ENCODE peak calls at places on chromosomes 13 and 19, in four cellular contexts. U is ovary, X is tibial nerve, E is K562. A is an unnamed sample.
A peak's percentile ranks its signal among the peaks of the same experiment; 100 is the strongest.

GRCh38 chr19:7757358-7757757 is 5.7 kb upstream of the CLEC4M start:
- DNase-seq in U (no peak), X (no peak), E (no peak), A (no peak)

GRCh38 chr13:111152836-111153235 is 37.7 kb downstream of the ARHGEF7 start:
- DNase-seq in U (no peak), X (no peak), E (no peak), A (no peak)

GRCh38 chr13:53074119-53074518 is 45.5 kb downstream of the OLFM4 start:
- DNase-seq in U (no peak), X (no peak), E (no peak), A (no peak)

GRCh38 chr19:10086032-10086903 is at the start of gene SHFL:
- DNase-seq in U (peak; percentile 76), X (peak; percentile 59), E (peak; percentile 93), A (peak; percentile 85)

GRCh38 chr13:69565334-69565733 is 542.3 kb upstream of the ATXN8OS start:
- DNase-seq in U (no peak), X (no peak), E (peak; percentile 8), A (no peak)

GRCh38 chr13:76016799-76017198 is 380.7 kb downstream of the LMO7 start:
- DNase-seq in U (no peak), X (no peak), E (peak; percentile 13), A (no peak)

GRCh38 chr13:76014618-76015315 is 378.6 kb downstream of the LMO7 start:
- DNase-seq in U (no peak), X (no peak), E (no peak), A (no peak)

GRCh38 chr19:2523630-2524311 is 47.8 kb downstream of the GADD45B start:
- DNase-seq in U (no peak), X (no peak), E (no peak), A (no peak)

GRCh38 chr13:20968745-20969144 is 66.2 kb upstream of the XPO4 start:
- DNase-seq in U (no peak), X (no peak), E (no peak), A (no peak)

GRCh38 chr19:54952591-54953344 is 5.4 kb upstream of the NLRP7 start:
- DNase-seq in U (no peak), X (no peak), E (no peak), A (no peak)

GRCh38 chr13:93079294-93079693 is 147.3 kb upstream of the GPC6 start:
- DNase-seq in U (no peak), X (no peak), E (no peak), A (no peak)

GRCh38 chr13:87656311-87656710 is 14.9 kb upstream of the SLITRK5 start:
- DNase-seq in U (no peak), X (no peak), E (no peak), A (no peak)

GRCh38 chr13:109840201-109840892 is 54.0 kb upstream of the IRS2 start:
- DNase-seq in U (no peak), X (no peak), E (no peak), A (no peak)
- H3K27ac ChIP-seq in U (no peak overlapping the region), X (no peak overlapping the region), E (no peak overlapping the region), A (no peak overlapping the region)

GRCh38 chr19:48819366-48819816 is 8.6 kb upstream of the BCAT2 start:
- DNase-seq in U (peak; percentile 88), X (peak; percentile 86), E (no peak), A (peak; percentile 97)
- TF ChIP-seq EP300 in U (no peak), X (peak; percentile 94), E (no peak), A (peak; percentile 16)

GRCh38 chr19:38678891-38679494 is 31.5 kb downstream of the ACTN4 start:
- DNase-seq in U (no peak), X (no peak), E (no peak), A (no peak)
- H3K27ac ChIP-seq in U (no peak overlapping the region), X (no peak overlapping the region), E (peak overlapping the region; percentile 63), A (peak overlapping the region; percentile 92)

GRCh38 chr13:90443268-90443667 is 904.2 kb upstream of the MIR17HG start:
- DNase-seq in U (no peak), X (no peak), E (no peak), A (no peak)

GRCh38 chr13:90444232-90444631 is 903.3 kb upstream of the MIR17HG start:
- DNase-seq in U (no peak), X (no peak), E (no peak), A (no peak)

GRCh38 chr13:90447735-90448103 is 899.8 kb upstream of the MIR17HG start:
- DNase-seq in U (no peak), X (no peak), E (no peak), A (no peak)

GRCh38 chr13:90447034-90447734 is 900.3 kb upstream of the MIR17HG start:
- DNase-seq in U (no peak), X (no peak), E (no peak), A (no peak)

GRCh38 chr13:90445179-90445578 is 902.3 kb upstream of the MIR17HG start:
- DNase-seq in U (no peak), X (no peak), E (no peak), A (no peak)
- TF ChIP-seq EP300 in U (no peak), X (peak; percentile 12), E (no peak), A (no peak)

GRCh38 chr13:83773961-83774360 is 108.3 kb downstream of the SLITRK1 start:
- DNase-seq in U (no peak), X (no peak), E (no peak), A (no peak)
- H3K27ac ChIP-seq in U (no peak overlapping the region), X (peak overlapping the region; percentile 7), E (no peak overlapping the region), A (no peak overlapping the region)

GRCh38 chr13:77544765-77545316 is 9.3 kb downstream of the SCEL start:
- DNase-seq in U (no peak), X (no peak), E (no peak), A (no peak)
- TF ChIP-seq EP300 in U (no peak), X (no peak), E (no peak), A (no peak)

GRCh38 chr19:56538254-56538760 is 441 bp upstream of the ZFP28 start:
- DNase-seq in U (peak; percentile 90), X (peak; percentile 65), E (no peak), A (peak; percentile 88)

GRCh38 chr19:56537442-56537841 is 1.3 kb upstream of the ZFP28 start:
- DNase-seq in U (no peak), X (no peak), E (no peak), A (no peak)

GRCh38 chr19:56543776-56544175 is 5.0 kb downstream of the ZFP28 start:
- DNase-seq in U (no peak), X (no peak), E (no peak), A (no peak)

DNA sequence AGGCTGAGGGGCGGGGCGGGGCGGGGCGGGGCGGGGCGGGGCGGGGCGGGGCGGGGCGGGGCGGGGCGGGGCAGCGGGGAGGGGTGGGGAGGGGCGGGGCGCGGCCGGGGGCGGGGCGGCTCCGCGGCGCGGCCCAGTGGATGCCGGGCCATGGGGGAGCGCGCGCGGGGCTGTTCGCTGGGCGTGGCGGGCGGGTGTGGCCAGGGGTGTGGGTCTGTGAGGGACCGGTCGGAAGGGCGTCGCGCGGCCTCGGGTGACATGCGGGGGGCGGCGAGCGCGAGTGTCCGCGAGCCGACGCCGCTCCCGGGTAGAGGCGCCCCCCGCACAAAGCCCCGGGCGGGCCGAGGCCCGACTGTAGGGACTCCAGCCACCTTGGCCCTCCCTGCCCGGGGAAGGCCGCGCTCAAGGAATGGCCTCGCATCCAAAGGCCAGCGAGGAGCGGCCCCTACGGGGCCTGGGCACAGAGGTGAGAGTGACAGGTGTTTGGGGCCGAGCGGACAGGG is at the start of gene ZFP28:
- DNase-seq in U (no peak), X (peak; percentile 53), E (no peak), A (no peak)
- H3K27ac ChIP-seq in U (peak within 1 kb of the TSS; percentile 89), X (peak within 1 kb of the TSS; percentile 98), E (no peak within 1 kb of the TSS), A (peak within 1 kb of the TSS; percentile 94)

DNA sequence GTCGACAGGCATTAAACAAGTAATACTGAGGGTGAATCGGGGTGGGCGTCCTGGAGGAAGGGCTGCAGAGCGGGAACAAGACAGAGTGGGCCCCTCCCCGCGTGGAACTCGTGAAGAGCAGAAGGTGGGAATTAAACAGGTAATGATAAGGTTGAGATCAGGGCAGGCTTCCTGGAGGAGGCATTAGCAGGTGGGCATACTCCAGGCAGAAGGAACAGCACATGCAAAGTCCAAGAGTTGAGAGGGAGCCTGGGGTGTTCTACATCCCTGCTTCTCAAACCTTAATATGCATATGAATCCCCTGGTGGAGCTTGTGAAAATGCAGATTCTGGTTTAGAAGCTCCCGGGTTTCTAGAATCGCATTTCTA is 23.3 kb downstream of the SLC8A2 start:
- DNase-seq in U (no peak), X (no peak), E (no peak), A (no peak)
- TF ChIP-seq EP300 in U (no peak), X (no peak), E (no peak), A (no peak)

GRCh38 chr19:47240561-47240960 is 9.6 kb upstream of the BBC3 start:
- DNase-seq in U (no peak), X (no peak), E (no peak), A (no peak)
- H3K27ac ChIP-seq in U (no peak overlapping the region), X (no peak overlapping the region), E (peak overlapping the region; percentile 61), A (no peak overlapping the region)

DNA sequence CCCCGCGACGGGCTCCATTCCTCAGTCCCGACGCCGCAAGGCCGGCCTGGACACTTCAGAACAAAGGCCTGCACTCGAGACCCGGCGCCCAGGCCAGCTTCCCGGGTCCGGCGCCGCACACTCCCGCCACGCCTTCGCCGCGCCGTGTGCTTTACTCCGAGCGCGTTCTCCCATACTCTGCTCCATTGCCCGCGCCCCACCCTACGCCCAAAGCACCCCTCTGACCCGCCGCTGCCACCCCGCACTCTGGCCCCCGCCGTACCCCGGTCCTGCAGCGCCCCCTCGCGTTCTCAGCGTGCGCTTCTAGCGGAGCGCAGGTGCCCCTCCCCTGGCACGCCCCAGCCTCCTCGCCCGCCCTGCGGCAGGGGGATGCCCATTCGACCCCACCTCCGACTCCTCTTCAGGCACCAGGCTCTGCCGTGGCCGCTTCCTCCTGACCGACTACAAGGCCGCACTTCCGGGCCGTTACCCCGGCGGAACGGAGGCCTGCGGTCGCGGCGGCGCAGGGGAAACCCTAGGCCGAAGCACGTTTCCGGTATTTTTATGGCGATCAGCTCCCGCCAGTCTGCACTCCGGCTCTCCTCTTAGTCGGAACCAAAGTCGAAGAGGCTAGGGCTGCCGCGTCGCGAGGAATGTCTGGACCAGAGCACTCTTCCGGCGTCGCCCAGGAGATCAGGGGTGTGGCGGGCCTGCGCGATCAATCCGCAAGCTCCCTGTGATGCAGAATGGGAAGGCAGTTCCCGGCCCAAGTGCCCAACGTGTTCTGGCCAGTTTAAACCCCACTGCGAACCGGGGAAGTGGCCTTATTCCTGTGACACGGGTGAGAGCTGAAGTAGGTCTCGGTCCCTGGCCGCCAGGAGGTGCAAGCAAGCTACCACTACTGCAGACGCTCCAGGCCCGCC is at the start of gene ZBTB45:
- DNase-seq in U (peak; percentile 90), X (peak; percentile 86), E (peak; percentile 92), A (peak; percentile 93)
- TF ChIP-seq EP300 in U (no peak), X (peak; percentile 96), E (peak; percentile 15), A (no peak)